ENCODE peak calls at places on chromosomes 2 and 18, in four cellular contexts. R is GM12878, L is A549, I is HepG2. Y is an unnamed sample.

GRCh38 chr18:7733642-7734041 is 166.5 kb downstream of the PTPRM start:
- DNase-seq in R (no peak), L (peak), I (peak), Y (no peak)

GRCh38 chr2:53202063-53202462 is 565.5 kb upstream of the CHAC2 start:
- DNase-seq in R (no peak), L (peak), I (peak), Y (no peak)

GRCh38 chr2:37376421-37377186 is 32.2 kb downstream of the QPCT start:
- DNase-seq in R (peak), L (no peak), I (no peak), Y (no peak)

GRCh38 chr2:177430425-177430824 is 37.9 kb downstream of the AGPS start:
- DNase-seq in R (no peak), L (no peak), I (no peak), Y (no peak)

GRCh38 chr2:111701798-111702118 is 182.2 kb downstream of the ANAPC1 start:
- DNase-seq in R (no peak), L (no peak), I (no peak), Y (no peak)

GRCh38 chr2:222609391-222609790 is 46.5 kb downstream of the FARSB start:
- DNase-seq in R (no peak), L (no peak), I (no peak), Y (no peak)

GRCh38 chr2:30288576-30288975 is 57.2 kb downstream of the LBH start:
- DNase-seq in R (no peak), L (no peak), I (no peak), Y (no peak)

GRCh38 chr2:217994776-217995274 is 8.0 kb downstream of the TNS1 start:
- DNase-seq in R (no peak), L (peak), I (no peak), Y (no peak)

GRCh38 chr2:178924817-178925216 is 117.6 kb upstream of the TTN start:
- DNase-seq in R (no peak), L (no peak), I (no peak), Y (no peak)

GRCh38 chr2:219081096-219081495 is 20.4 kb upstream of the IHH start:
- DNase-seq in R (no peak), L (no peak), I (peak), Y (no peak)

GRCh38 chr2:104976603-104977120 is 61.2 kb upstream of the MRPS9 start:
- DNase-seq in R (peak), L (peak), I (peak), Y (peak)

GRCh38 chr18:8319798-8320477 is 289.3 kb upstream of the RAB12 start:
- DNase-seq in R (no peak), L (no peak), I (no peak), Y (no peak)

GRCh38 chr2:118539290-118539689 is 308.2 kb downstream of the EN1 start:
- DNase-seq in R (no peak), L (peak), I (peak), Y (peak)

GRCh38 chr2:130342533-130343275 is at the start of gene IMP4:
- DNase-seq in R (peak), L (peak), I (peak), Y (peak)

GRCh38 chr2:165057931-165058330 is 102.6 kb upstream of the SLC38A11 start:
- DNase-seq in R (no peak), L (no peak), I (no peak), Y (no peak)

GRCh38 chr2:165054667-165055066 is 99.3 kb upstream of the SLC38A11 start:
- DNase-seq in R (no peak), L (no peak), I (no peak), Y (no peak)

GRCh38 chr2:165057308-165057707 is 102.0 kb upstream of the SLC38A11 start:
- DNase-seq in R (no peak), L (no peak), I (no peak), Y (no peak)

GRCh38 chr2:165056585-165056984 is 101.3 kb upstream of the SLC38A11 start:
- DNase-seq in R (no peak), L (no peak), I (no peak), Y (no peak)

GRCh38 chr2:165055081-165055879 is 100.0 kb upstream of the SLC38A11 start:
- DNase-seq in R (no peak), L (peak), I (no peak), Y (no peak)
- TF ChIP-seq CHD4 in R (no peak), L (no peak), I (no peak), Y (no peak)

GRCh38 chr2:26001743-26002341 is 19.5 kb upstream of the KIF3C start:
- DNase-seq in R (no peak), L (peak), I (no peak), Y (no peak)

GRCh38 chr2:25996844-25997243 is 14.5 kb upstream of the KIF3C start:
- DNase-seq in R (no peak), L (no peak), I (no peak), Y (no peak)

GRCh38 chr2:26002617-26003310 is 20.5 kb upstream of the KIF3C start:
- DNase-seq in R (no peak), L (no peak), I (no peak), Y (no peak)

GRCh38 chr2:26000561-26001211 is 18.4 kb upstream of the KIF3C start:
- DNase-seq in R (no peak), L (peak), I (peak), Y (no peak)
- TF ChIP-seq CHD4 in R (no peak), L (no peak), I (no peak), Y (no peak)

GRCh38 chr2:182924311-182924710 is 57.9 kb upstream of the FRZB start:
- DNase-seq in R (no peak), L (no peak), I (no peak), Y (no peak)
- TF ChIP-seq CHD4 in R (no peak), L (no peak), I (no peak), Y (no peak)

DNA sequence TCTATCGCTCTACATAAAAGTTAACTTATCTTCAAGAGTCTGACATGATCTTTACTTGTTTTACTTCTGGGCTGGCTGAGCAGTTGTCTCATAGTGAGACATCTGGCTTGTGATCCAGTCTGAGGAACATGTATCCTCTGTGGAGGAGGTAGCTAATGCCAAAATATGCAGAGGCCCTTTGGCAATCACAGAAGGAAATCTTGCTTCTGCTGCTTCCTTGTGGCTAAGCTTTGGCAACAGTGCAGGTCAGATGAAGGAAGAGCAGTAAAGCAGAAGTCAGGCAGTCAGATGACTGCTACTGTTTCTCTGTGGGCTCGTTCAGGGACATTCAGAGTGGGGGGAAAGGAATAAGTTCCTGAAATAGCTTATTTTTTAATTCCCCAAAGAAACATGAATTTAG is 22.3 kb downstream of the DOK1 start:
- DNase-seq in R (no peak), L (no peak), I (no peak), Y (no peak)
- TF ChIP-seq CHD4 in R (no peak), L (no peak), I (no peak), Y (no peak)

DNA sequence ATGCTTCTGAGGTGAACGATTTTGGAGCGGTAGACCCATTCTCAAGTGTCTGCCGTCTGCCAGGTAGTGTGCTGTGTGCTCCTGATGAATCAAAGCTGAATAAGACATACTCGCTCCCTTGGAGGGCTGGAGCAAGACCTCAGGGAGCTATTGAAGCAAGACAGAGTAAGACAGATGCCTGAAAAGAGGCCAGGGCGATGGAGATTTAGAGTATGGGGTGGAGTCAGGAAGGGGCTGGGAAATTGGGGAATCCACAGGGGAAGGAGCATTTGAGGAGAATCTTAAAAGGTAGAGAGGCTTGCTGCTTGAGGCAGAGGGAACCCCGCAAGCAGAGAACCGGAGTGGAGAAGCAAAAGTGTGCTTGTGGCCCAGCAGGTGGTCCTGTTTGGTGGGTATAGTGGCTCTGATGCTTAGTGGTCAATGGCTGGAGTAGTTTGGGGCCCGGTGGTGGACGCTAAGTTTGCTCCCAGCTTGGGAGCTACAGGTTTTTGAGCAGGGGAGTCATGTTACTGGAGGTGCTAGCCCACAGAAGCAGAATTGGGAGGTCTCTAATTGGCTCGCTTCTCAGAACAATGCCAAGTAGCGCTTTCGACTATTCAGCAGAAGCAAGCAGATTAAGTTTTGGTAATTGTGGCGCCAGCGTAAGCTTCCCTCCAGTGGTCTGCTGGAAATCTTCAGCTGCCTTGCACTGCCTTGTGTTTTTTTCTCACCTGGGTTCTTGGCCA is 2.0 kb downstream of the CNNM4 start:
- DNase-seq in R (no peak), L (no peak), I (no peak), Y (peak)
- TF ChIP-seq CHD4 in R (no peak), L (no peak), I (no peak), Y (no peak)

DNA sequence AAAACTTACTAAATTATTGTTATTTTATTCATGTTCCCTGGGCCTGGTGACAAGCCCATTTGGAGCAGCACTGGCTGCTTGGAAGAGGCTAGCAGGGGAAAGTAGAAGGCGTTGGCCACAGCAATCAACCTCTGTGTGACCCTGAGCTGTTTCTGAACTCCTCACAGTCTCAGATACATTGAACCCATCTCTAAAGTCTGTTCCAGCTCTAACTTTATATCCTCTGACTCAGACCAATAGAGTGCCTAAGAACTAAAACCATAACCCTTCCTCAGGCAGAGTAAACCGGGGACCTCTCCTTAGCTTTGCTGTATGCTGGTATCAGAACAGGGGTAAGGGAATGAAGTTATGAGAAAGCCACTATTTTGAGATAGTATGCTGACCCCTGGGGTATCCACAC is 96.4 kb upstream of the NOL4 start:
- DNase-seq in R (peak), L (no peak), I (no peak), Y (no peak)
- TF ChIP-seq CHD4 in R (no peak), L (no peak), I (no peak), Y (no peak)

DNA sequence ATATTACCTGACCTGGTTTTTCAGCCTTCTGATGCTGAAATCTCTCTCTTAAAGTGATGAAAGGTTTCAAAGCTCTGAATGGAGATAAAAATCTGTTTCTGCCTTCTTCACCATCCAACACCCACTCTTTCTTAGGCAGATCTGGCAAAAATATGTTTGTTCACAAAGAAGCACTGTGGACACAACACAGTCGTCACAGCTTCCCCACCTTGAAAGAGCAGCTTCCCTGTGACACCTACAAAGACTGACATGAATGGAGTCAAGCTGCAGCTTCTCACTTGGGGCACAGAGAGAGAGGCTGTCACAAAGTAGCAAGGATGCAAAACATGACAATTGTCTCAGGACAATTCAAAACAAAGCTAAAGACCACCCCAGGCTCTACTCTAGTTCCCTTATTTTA is 86.5 kb downstream of the ICOS start:
- DNase-seq in R (no peak), L (no peak), I (no peak), Y (no peak)
- TF ChIP-seq CHD4 in R (no peak), L (no peak), I (no peak), Y (no peak)

GRCh38 chr2:206801417-206801772 is 36.0 kb downstream of the FASTKD2 start:
- DNase-seq in R (no peak), L (no peak), I (no peak), Y (no peak)

GRCh38 chr2:206797376-206797775 is 32.0 kb downstream of the FASTKD2 start:
- DNase-seq in R (no peak), L (no peak), I (no peak), Y (no peak)

GRCh38 chr2:206800501-206801416 is 35.4 kb downstream of the FASTKD2 start:
- DNase-seq in R (no peak), L (peak), I (peak), Y (peak)

GRCh38 chr2:206798009-206798408 is 32.6 kb downstream of the FASTKD2 start:
- DNase-seq in R (no peak), L (no peak), I (no peak), Y (no peak)

DNA sequence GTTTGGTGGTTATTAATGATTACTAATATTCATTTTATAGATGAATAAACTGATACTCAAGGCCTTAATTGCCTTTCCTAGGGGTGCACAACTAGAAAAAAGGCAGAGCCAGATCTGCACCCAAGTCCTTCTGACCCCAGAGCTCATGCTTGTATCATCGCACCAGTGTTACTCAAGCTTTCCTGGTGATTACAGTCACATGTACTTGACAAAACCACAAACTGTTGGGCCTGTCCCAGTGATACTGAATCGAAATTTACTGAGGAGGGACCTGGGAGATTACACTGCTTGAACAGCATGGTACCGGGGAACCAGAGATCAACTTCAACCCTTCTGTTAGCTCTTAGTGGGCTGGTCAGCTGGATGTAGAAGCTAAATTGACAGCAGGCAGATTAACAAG is 33.7 kb downstream of the FASTKD2 start:
- DNase-seq in R (no peak), L (no peak), I (no peak), Y (no peak)
- TF ChIP-seq CHD4 in R (no peak), L (no peak), I (no peak), Y (no peak)

GRCh38 chr2:85751300-85751575 is 2.6 kb upstream of the ATOH8 start:
- DNase-seq in R (no peak), L (no peak), I (no peak), Y (no peak)
- TF ChIP-seq CHD4 in R (no peak), L (no peak), I (no peak), Y (no peak)